ENCODE peak calls at places on chromosomes 3 and 15, in four cellular contexts. One of them, this sample, is unnamed.

GRCh38 chr3:69443554-69443953 is 57.7 kb upstream of the FRMD4B start:
- DNase-seq in fibroblast of the conjunctiva: no peak
- DNase-seq in T follicular helper cell: no peak
- DNase-seq in NCI-H1436: no peak
- DNase-seq in this sample: no peak

GRCh38 chr15:89368566-89369223 is 34.1 kb upstream of the POLG start:
- DNase-seq in NCI-H1436: no peak
- DNase-seq in fibroblast of the conjunctiva: no peak
- DNase-seq in T follicular helper cell: no peak
- DNase-seq in this sample: no peak

GRCh38 chr3:124878561-124879394 is 8.4 kb downstream of the ITGB5 start:
- DNase-seq in fibroblast of the conjunctiva: peak
- DNase-seq in NCI-H1436: no peak
- DNase-seq in T follicular helper cell: no peak
- DNase-seq in this sample: peak

GRCh38 chr15:89910891-89911626 is 1.7 kb downstream of the ARPIN start:
- DNase-seq in fibroblast of the conjunctiva: no peak
- DNase-seq in T follicular helper cell: no peak
- DNase-seq in NCI-H1436: no peak
- DNase-seq in this sample: no peak

GRCh38 chr3:162978136-162978535 is 1481.5 kb downstream of the OTOL1 start:
- DNase-seq in fibroblast of the conjunctiva: no peak
- DNase-seq in T follicular helper cell: no peak
- DNase-seq in NCI-H1436: no peak
- DNase-seq in this sample: no peak

GRCh38 chr15:77865701-77866100 is 211.8 kb downstream of the TBC1D2B start:
- DNase-seq in T follicular helper cell: no peak
- DNase-seq in fibroblast of the conjunctiva: no peak
- DNase-seq in NCI-H1436: no peak
- DNase-seq in this sample: no peak

GRCh38 chr3:183306798-183307671 is 54.0 kb downstream of the B3GNT5 start:
- DNase-seq in NCI-H1436: no peak
- DNase-seq in T follicular helper cell: no peak
- DNase-seq in fibroblast of the conjunctiva: no peak
- DNase-seq in this sample: peak

GRCh38 chr3:193744048-193744821 is 151.2 kb downstream of the OPA1 start:
- DNase-seq in NCI-H1436: peak
- DNase-seq in fibroblast of the conjunctiva: no peak
- DNase-seq in T follicular helper cell: no peak
- DNase-seq in this sample: no peak

GRCh38 chr3:120567370-120568197 is 28.6 kb upstream of the NDUFB4 start:
- DNase-seq in T follicular helper cell: no peak
- DNase-seq in fibroblast of the conjunctiva: no peak
- DNase-seq in NCI-H1436: peak
- DNase-seq in this sample: peak

GRCh38 chr15:88467935-88468528 is 524 bp downstream of the MRPS11 start:
- DNase-seq in T follicular helper cell: no peak
- DNase-seq in NCI-H1436: no peak
- DNase-seq in fibroblast of the conjunctiva: no peak
- DNase-seq in this sample: peak

GRCh38 chr3:30576946-30577345 is 29.5 kb upstream of the TGFBR2 start:
- DNase-seq in NCI-H1436: no peak
- DNase-seq in fibroblast of the conjunctiva: no peak
- DNase-seq in T follicular helper cell: no peak
- DNase-seq in this sample: no peak